ENCODE peak calls at places on chromosomes 3 and 15, in ten cellular contexts. Y, O, P, A, R, C, S, H, M and K are unnamed samples.

GRCh38 chr3:140292684-140293083 is 357.7 kb downstream of the CLSTN2 start:
- DNase-seq in Y (no peak), O (peak; percentile 31), P (peak; percentile 62), A (peak; percentile 91), R (no peak), C (no peak), S (no peak), H (no peak), M (no peak), K (peak; percentile 77)

GRCh38 chr3:114597012-114597411 is 303.2 kb downstream of the TIGIT start:
- DNase-seq in Y (no peak), O (no peak), P (no peak), A (peak; percentile 30), R (no peak), C (no peak), S (no peak), H (no peak), M (no peak), K (no peak)

GRCh38 chr3:8996681-8997121 is 33.4 kb upstream of the RAD18 start:
- DNase-seq in Y (no peak), O (no peak), P (peak; percentile 41), A (peak; percentile 78), R (no peak), C (no peak), S (peak; percentile 34), H (no peak), M (no peak), K (no peak)

GRCh38 chr3:172222474-172223071 is 183.2 kb downstream of the FNDC3B start:
- DNase-seq in Y (no peak), O (no peak), P (no peak), A (no peak), R (no peak), C (no peak), S (no peak), H (no peak), M (no peak), K (no peak)

GRCh38 chr15:50256188-50257041 is 9.1 kb downstream of the HDC start:
- DNase-seq in Y (no peak), O (no peak), P (peak; percentile 24), A (peak; percentile 86), R (no peak), C (no peak), S (no peak), H (no peak), M (peak; percentile 17), K (no peak)

GRCh38 chr15:67833504-67834248 is 6.2 kb downstream of the RNU6-1 start:
- DNase-seq in Y (peak; percentile 77), O (peak; percentile 69), P (no peak), A (peak; percentile 50), R (peak; percentile 84), C (peak; percentile 79), S (peak; percentile 80), H (no peak), M (no peak), K (no peak)

GRCh38 chr3:136644200-136644599 is 108.0 kb downstream of the STAG1 start:
- DNase-seq in Y (no peak), O (no peak), P (no peak), A (no peak), R (no peak), C (no peak), S (no peak), H (no peak), M (no peak), K (no peak)

GRCh38 chr3:51373658-51374421 is 11.3 kb upstream of the MANF start:
- DNase-seq in Y (no peak), O (no peak), P (no peak), A (no peak), R (no peak), C (no peak), S (no peak), H (no peak), M (no peak), K (no peak)

GRCh38 chr3:21944251-21944650 is 193.2 kb upstream of the ZNF385D start:
- DNase-seq in Y (no peak), O (no peak), P (no peak), A (no peak), R (no peak), C (no peak), S (no peak), H (no peak), M (no peak), K (no peak)

GRCh38 chr3:52155912-52156311 is 1.7 kb upstream of the POC1A start:
- DNase-seq in Y (no peak), O (no peak), P (no peak), A (no peak), R (no peak), C (no peak), S (no peak), H (no peak), M (no peak), K (no peak)

GRCh38 chr15:67248106-67248505 is 6.4 kb downstream of the AAGAB start:
- DNase-seq in Y (no peak), O (no peak), P (no peak), A (peak; percentile 67), R (no peak), C (no peak), S (no peak), H (no peak), M (no peak), K (no peak)

GRCh38 chr3:27943106-27943505 is 221.0 kb upstream of the EOMES start:
- DNase-seq in Y (no peak), O (no peak), P (no peak), A (peak; percentile 8), R (no peak), C (no peak), S (peak; percentile 4), H (no peak), M (no peak), K (no peak)

DNA sequence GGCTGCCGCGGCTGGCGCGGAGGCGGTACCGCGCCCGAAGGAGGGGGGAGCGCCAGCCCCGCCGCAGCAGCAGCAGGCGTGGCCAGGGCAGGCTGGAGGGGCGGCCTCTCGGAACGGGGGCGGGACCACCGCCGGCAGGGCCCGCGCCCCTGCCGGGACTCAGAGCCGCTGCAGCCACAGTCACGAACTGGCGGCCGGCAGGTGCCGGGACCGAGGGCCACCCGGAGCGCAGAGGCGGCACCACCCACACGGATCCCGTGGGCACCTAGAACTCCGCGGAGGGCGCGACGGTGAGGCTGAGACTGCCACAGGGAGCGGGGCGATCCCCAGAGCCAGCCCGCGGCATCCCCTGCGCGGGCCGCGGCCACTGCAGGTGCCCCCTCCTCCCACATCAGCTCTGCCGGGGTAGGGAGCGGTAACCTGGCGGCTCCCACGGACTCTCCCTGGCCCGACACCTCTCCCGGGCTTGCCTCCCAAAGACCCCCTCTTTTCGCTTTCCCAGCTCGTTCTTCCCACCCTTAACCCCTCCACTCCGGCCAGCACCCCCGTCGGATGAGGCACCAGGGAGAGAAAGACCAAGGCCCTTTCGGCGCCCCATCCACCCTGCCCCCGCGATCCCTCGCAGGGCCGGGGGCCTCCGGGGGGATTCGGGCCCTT is at the start of gene VWA5B2:
- DNase-seq in Y (peak; percentile 97), O (peak; percentile 67), P (no peak), A (peak; percentile 78), R (peak; percentile 87), C (peak; percentile 94), S (peak; percentile 84), H (peak; percentile 75), M (no peak), K (no peak)
- TF ChIP-seq CTCF in Y (no peak), O (no peak), P (no peak), A (no peak), R (peak; percentile 43), C (no peak), S (peak; percentile 6), H (peak; percentile 35), M (no peak), K (no peak)

DNA sequence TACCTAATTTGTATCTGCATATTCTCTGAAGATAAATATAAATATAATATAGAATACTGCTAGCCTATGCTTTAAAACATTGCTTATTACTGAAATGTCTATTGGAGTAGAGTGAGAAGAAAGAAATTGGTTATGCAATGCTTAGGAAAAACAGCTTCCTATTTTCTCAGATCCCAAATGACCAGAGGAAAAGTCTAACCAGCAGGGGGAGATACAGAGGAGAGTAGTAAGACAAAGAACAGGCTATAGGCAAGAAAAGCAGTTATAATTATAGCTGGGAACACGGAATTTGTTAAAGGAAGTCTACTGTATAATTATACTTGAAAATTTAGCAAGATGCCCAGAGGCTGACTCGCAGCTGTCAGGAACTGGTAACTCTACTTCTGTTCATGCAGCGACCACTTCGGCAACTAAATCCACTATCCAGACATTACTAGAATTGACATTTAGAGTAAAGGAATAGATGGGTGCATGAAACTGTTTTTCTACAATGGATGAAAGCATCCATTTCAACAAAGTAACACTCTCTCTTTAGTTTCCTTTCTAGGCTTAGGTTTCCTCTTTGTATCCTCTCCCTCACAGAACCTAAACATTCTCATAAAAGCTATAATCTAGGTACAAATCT is 97.2 kb downstream of the TBC1D5 start:
- DNase-seq in Y (no peak), O (no peak), P (no peak), A (peak; percentile 85), R (peak; percentile 42), C (no peak), S (peak; percentile 7), H (no peak), M (no peak), K (peak; percentile 21)
- TF ChIP-seq CTCF in Y (peak; percentile 61), O (no peak), P (peak; percentile 68), A (peak; percentile 74), R (peak; percentile 64), C (peak; percentile 33), S (peak; percentile 64), H (peak; percentile 57), M (peak; percentile 53), K (peak; percentile 79)

GRCh38 chr15:98308117-98308516 is 340.2 kb upstream of the IGF1R start:
- DNase-seq in Y (no peak), O (no peak), P (no peak), A (no peak), R (no peak), C (no peak), S (no peak), H (no peak), M (no peak), K (no peak)
- TF ChIP-seq CTCF in Y (no peak), O (no peak), P (no peak), A (no peak), R (no peak), C (no peak), S (no peak), H (no peak), M (no peak), K (no peak)

DNA sequence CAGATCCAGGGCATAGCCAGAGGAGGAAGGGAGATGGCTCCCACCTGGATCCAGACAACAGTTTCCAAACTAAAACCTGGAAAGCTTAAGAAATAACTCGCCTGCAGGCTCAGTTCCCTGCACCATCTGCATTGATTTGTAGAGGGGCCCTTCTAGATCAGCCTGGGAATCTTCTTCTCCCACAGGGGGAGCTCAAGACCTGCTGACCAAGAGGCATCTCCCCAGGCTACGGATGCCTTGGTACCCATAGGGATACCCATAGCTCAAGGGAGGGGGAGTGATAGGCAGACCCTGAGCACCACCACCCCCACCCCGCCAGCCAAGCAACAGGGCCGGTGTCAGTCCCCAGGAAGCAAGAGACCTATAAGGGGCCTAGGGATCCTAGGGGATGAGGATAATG is 28.0 kb upstream of the DCLK3 start:
- DNase-seq in Y (peak; percentile 22), O (no peak), P (no peak), A (peak; percentile 44), R (peak; percentile 66), C (peak; percentile 24), S (peak; percentile 40), H (no peak), M (no peak), K (no peak)
- TF ChIP-seq CTCF in Y (peak; percentile 42), O (no peak), P (peak; percentile 55), A (peak; percentile 53), R (peak; percentile 74), C (peak; percentile 36), S (peak; percentile 50), H (no peak), M (no peak), K (peak; percentile 53)

GRCh38 chr15:74127954-74128784 is 2.2 kb upstream of the ISLR2 start:
- DNase-seq in Y (peak; percentile 43), O (no peak), P (no peak), A (peak; percentile 66), R (no peak), C (peak; percentile 56), S (peak; percentile 55), H (no peak), M (no peak), K (no peak)
- TF ChIP-seq CTCF in Y (no peak), O (no peak), P (no peak), A (no peak), R (no peak), C (no peak), S (no peak), H (no peak), M (no peak), K (no peak)